ENCODE peak calls at places on chromosomes 2 and 18, in seven cellular contexts. W is epithelial cell of esophagus; B is activated effector memory CD4-positive, alpha-beta T cell treated with anti-CD3 and anti-CD28 coated beads, Interleukin-2, amount 50 U/mL, for 16 hours; Y is EL; R is GM20000; I is endodermal cell; S is HT1080. O is an unnamed sample.

GRCh38 chr2:42450136-42450535 is 43.6 kb downstream of the KCNG3 start:
- DNase-seq in R (no peak), I (no peak), B (no peak), W (no peak), Y (no peak), S (peak), O (no peak)

GRCh38 chr2:20108655-20109396 is 57.4 kb upstream of the LAPTM4A start:
- DNase-seq in B (no peak), W (peak), I (no peak), S (peak), R (no peak), Y (peak), O (no peak)

GRCh38 chr18:78436110-78436509 is 543.5 kb upstream of the SALL3 start:
- DNase-seq in Y (no peak), I (no peak), R (no peak), S (no peak), B (no peak), W (no peak), O (no peak)

GRCh38 chr2:43405829-43406228 is 179.4 kb upstream of the ZFP36L2 start:
- DNase-seq in W (no peak), Y (no peak), S (no peak), I (no peak), R (peak), B (no peak), O (no peak)

GRCh38 chr2:22020101-22020742 is 896.5 kb downstream of the TDRD15 start:
- DNase-seq in W (no peak), B (no peak), R (no peak), I (peak), Y (peak), S (no peak), O (no peak)

GRCh38 chr2:177671662-177672061 is 279.1 kb downstream of the AGPS start:
- DNase-seq in Y (no peak), I (no peak), S (no peak), W (no peak), B (no peak), R (no peak), O (no peak)

GRCh38 chr2:70552501-70553333 is 909 bp downstream of the TGFA start:
- DNase-seq in B (no peak), Y (no peak), S (no peak), R (no peak), W (peak), I (peak), O (no peak)

GRCh38 chr18:68803371-68803770 is 5.5 kb downstream of the CCDC102B start:
- DNase-seq in R (no peak), S (no peak), I (no peak), B (no peak), Y (peak), W (no peak), O (no peak)

GRCh38 chr2:3458396-3459184 is 60.7 kb downstream of the ADI1 start:
- DNase-seq in W (no peak), S (no peak), R (no peak), Y (no peak), B (no peak), I (no peak), O (no peak)